ENCODE peak calls at places on chromosomes 13 and 19, in seven cellular contexts. K is stomach, Y is H1, M is K562, Q is transverse colon, H is sigmoid colon, C is esophagus muscularis mucosa. S is an unnamed sample.

GRCh38 chr13:60584976-60585375 is 188.0 kb downstream of the TDRD3 start:
- DNase-seq in K (no peak), Y (no peak), M (no peak), Q (no peak), H (no peak), C (no peak), S (no peak)

GRCh38 chr13:48006396-48006795 is 5.3 kb upstream of the SUCLA2 start:
- DNase-seq in K (no peak), Y (no peak), M (no peak), Q (no peak), H (no peak), C (no peak), S (no peak)

GRCh38 chr13:65638572-65639168 is 1591.5 kb downstream of the PCDH9 start:
- DNase-seq in K (no peak), Y (no peak), M (peak), Q (no peak), H (no peak), C (no peak), S (no peak)

GRCh38 chr19:39934584-39935233 is at the start of gene FCGBP:
- DNase-seq in K (peak), Y (no peak), M (no peak), Q (peak), H (peak), C (no peak), S (no peak)

GRCh38 chr13:30466841-30467252 is 1.1 kb upstream of the HMGB1 start:
- DNase-seq in K (no peak), Y (no peak), M (no peak), Q (no peak), H (no peak), C (no peak), S (no peak)

GRCh38 chr13:44142911-44143665 is 230.5 kb upstream of the SERP2 start:
- DNase-seq in K (no peak), Y (no peak), M (peak), Q (no peak), H (no peak), C (no peak), S (no peak)

GRCh38 chr13:85853161-85853894 is 54.1 kb upstream of the SLITRK6 start:
- DNase-seq in K (no peak), Y (no peak), M (no peak), Q (no peak), H (peak), C (no peak), S (no peak)

GRCh38 chr19:48991011-48991609 is 2.0 kb downstream of the GYS1 start:
- DNase-seq in K (no peak), Y (no peak), M (no peak), Q (no peak), H (peak), C (no peak), S (no peak)

GRCh38 chr13:67351915-67352314 is 121.8 kb upstream of the PCDH9 start:
- DNase-seq in K (no peak), Y (no peak), M (no peak), Q (no peak), H (no peak), C (no peak), S (no peak)

GRCh38 chr13:39970177-39970846 is 314.9 kb downstream of the COG6 start:
- DNase-seq in K (no peak), Y (no peak), M (no peak), Q (no peak), H (no peak), C (no peak), S (no peak)

GRCh38 chr13:70108276-70108845 is at the start of gene KLHL1:
- DNase-seq in K (no peak), Y (no peak), M (no peak), Q (no peak), H (no peak), C (no peak), S (no peak)

GRCh38 chr13:61954092-61954491 is 538.4 kb upstream of the PCDH20 start:
- DNase-seq in K (no peak), Y (no peak), M (no peak), Q (no peak), H (no peak), C (no peak), S (no peak)

GRCh38 chr19:47142779-47143178 is 12.1 kb downstream of the SAE1 start:
- DNase-seq in K (no peak), Y (no peak), M (no peak), Q (no peak), H (no peak), C (no peak), S (no peak)

GRCh38 chr13:83884141-83884540 is 1.9 kb upstream of the SLITRK1 start:
- DNase-seq in K (no peak), Y (no peak), M (no peak), Q (no peak), H (no peak), C (no peak), S (no peak)

GRCh38 chr19:10761443-10762242 is 43.8 kb downstream of the DNM2 start:
- DNase-seq in K (peak), Y (no peak), M (no peak), Q (peak), H (no peak), C (no peak), S (no peak)

GRCh38 chr13:99124046-99124400 is 76.6 kb upstream of the UBAC2 start:
- DNase-seq in K (no peak), Y (no peak), M (no peak), Q (no peak), H (no peak), C (no peak), S (no peak)

GRCh38 chr13:40194204-40194806 is 472.1 kb downstream of the FOXO1 start:
- DNase-seq in K (no peak), Y (no peak), M (no peak), Q (no peak), H (no peak), C (no peak), S (no peak)

GRCh38 chr13:99640260-99640659 is 139.0 kb downstream of the TM9SF2 start:
- DNase-seq in K (no peak), Y (no peak), M (no peak), Q (no peak), H (no peak), C (no peak), S (no peak)

GRCh38 chr19:44228318-44228717 is 16.0 kb downstream of the ZNF227 start:
- DNase-seq in K (no peak), Y (no peak), M (no peak), Q (no peak), H (no peak), C (no peak), S (no peak)

GRCh38 chr13:110446570-110446880 is 115.0 kb downstream of the RAB20 start:
- DNase-seq in K (no peak), Y (no peak), M (no peak), Q (no peak), H (no peak), C (no peak), S (no peak)

GRCh38 chr19:35853038-35853756 is 893 bp upstream of the NPHS1 start:
- DNase-seq in K (no peak), Y (no peak), M (no peak), Q (no peak), H (no peak), C (no peak), S (no peak)

GRCh38 chr19:19615086-19615485 is 3.4 kb downstream of the PBX4 start:
- DNase-seq in K (no peak), Y (no peak), M (no peak), Q (no peak), H (no peak), C (no peak), S (no peak)

GRCh38 chr19:39470724-39471339 is 9.8 kb upstream of the TIMM50 start:
- DNase-seq in K (no peak), Y (no peak), M (no peak), Q (no peak), H (no peak), C (no peak), S (no peak)

GRCh38 chr19:48501446-48501960 is 10.1 kb downstream of the LMTK3 start:
- DNase-seq in K (peak), Y (peak), M (peak), Q (peak), H (no peak), C (no peak), S (no peak)

GRCh38 chr13:71118779-71119364 is 748.1 kb downstream of the DACH1 start:
- DNase-seq in K (no peak), Y (no peak), M (no peak), Q (no peak), H (no peak), C (no peak), S (no peak)

GRCh38 chr19:45352471-45352870 is 11.9 kb downstream of the KLC3 start:
- DNase-seq in K (no peak), Y (no peak), M (no peak), Q (no peak), H (no peak), C (no peak), S (no peak)

GRCh38 chr19:30870861-30871260 is 478.4 kb downstream of the TSHZ3 start:
- DNase-seq in K (no peak), Y (no peak), M (no peak), Q (no peak), H (no peak), C (no peak), S (no peak)

GRCh38 chr13:110549795-110550160 is 11.7 kb downstream of the RAB20 start:
- DNase-seq in K (no peak), Y (no peak), M (no peak), Q (no peak), H (no peak), C (no peak), S (no peak)

GRCh38 chr13:42337808-42338600 is 66.1 kb downstream of the AKAP11 start:
- DNase-seq in K (no peak), Y (no peak), M (no peak), Q (no peak), H (no peak), C (no peak), S (no peak)

GRCh38 chr13:97018029-97018819 is 23.9 kb upstream of the OXGR1 start:
- DNase-seq in K (no peak), Y (no peak), M (peak), Q (peak), H (no peak), C (no peak), S (no peak)

GRCh38 chr19:23415561-23416191 is 20.4 kb upstream of the ZNF91 start:
- DNase-seq in K (no peak), Y (peak), M (no peak), Q (peak), H (no peak), C (no peak), S (no peak)

GRCh38 chr19:40266912-40267600 is 18.1 kb downstream of the AKT2 start:
- DNase-seq in K (no peak), Y (no peak), M (no peak), Q (no peak), H (no peak), C (no peak), S (no peak)

GRCh38 chr13:112525306-112525945 is 62.5 kb downstream of the TUBGCP3 start:
- DNase-seq in K (no peak), Y (no peak), M (no peak), Q (no peak), H (no peak), C (no peak), S (no peak)

GRCh38 chr19:9061879-9062278 is 25.0 kb upstream of the OR1M1 start:
- DNase-seq in K (no peak), Y (no peak), M (no peak), Q (no peak), H (no peak), C (no peak), S (no peak)

GRCh38 chr19:10419200-10419645 is 1.1 kb upstream of the PDE4A start:
- DNase-seq in K (no peak), Y (no peak), M (peak), Q (no peak), H (no peak), C (no peak), S (no peak)

GRCh38 chr13:44364601-44365000 is 9.0 kb upstream of the SERP2 start:
- DNase-seq in K (no peak), Y (no peak), M (no peak), Q (no peak), H (no peak), C (no peak), S (no peak)

GRCh38 chr19:39426170-39426569 is 9.6 kb downstream of the RPS16 start:
- DNase-seq in K (no peak), Y (no peak), M (no peak), Q (no peak), H (no peak), C (no peak), S (no peak)

GRCh38 chr19:34259367-34259865 is 5.1 kb downstream of the GARRE1 start:
- DNase-seq in K (no peak), Y (no peak), M (no peak), Q (no peak), H (no peak), C (no peak), S (no peak)

GRCh38 chr13:50214514-50214913 is 199.3 kb downstream of the KCNRG start:
- DNase-seq in K (no peak), Y (no peak), M (no peak), Q (no peak), H (no peak), C (no peak), S (no peak)
- TF ChIP-seq POLR2AphosphoS5 in K (no peak), Y (no peak), M (no peak), Q (no peak), H (no peak), C (no peak), S (no peak)

GRCh38 chr13:23801141-23801540 is 88.1 kb downstream of the MIPEP start:
- DNase-seq in K (no peak), Y (no peak), M (no peak), Q (no peak), H (no peak), C (no peak), S (no peak)

GRCh38 chr13:23804166-23804565 is 85.0 kb downstream of the MIPEP start:
- DNase-seq in K (no peak), Y (no peak), M (no peak), Q (no peak), H (no peak), C (no peak), S (no peak)

GRCh38 chr13:23797276-23797903 is 91.8 kb downstream of the MIPEP start:
- DNase-seq in K (no peak), Y (no peak), M (no peak), Q (no peak), H (no peak), C (no peak), S (no peak)

GRCh38 chr13:23796546-23796945 is 92.7 kb downstream of the MIPEP start:
- DNase-seq in K (no peak), Y (no peak), M (no peak), Q (no peak), H (no peak), C (no peak), S (no peak)

GRCh38 chr13:23799945-23800344 is 89.3 kb downstream of the MIPEP start:
- DNase-seq in K (no peak), Y (no peak), M (no peak), Q (no peak), H (no peak), C (no peak), S (no peak)
- TF ChIP-seq EP300 in K (no peak), Y (no peak), M (no peak), Q (no peak), H (no peak), C (no peak), S (no peak)

GRCh38 chr19:50204811-50205675 is 1.6 kb downstream of the MYH14 start:
- DNase-seq in K (peak), Y (peak), M (peak), Q (peak), H (no peak), C (no peak), S (no peak)

GRCh38 chr19:50202962-50203280 is 501 bp upstream of the MYH14 start:
- DNase-seq in K (no peak), Y (no peak), M (no peak), Q (no peak), H (no peak), C (no peak), S (no peak)

GRCh38 chr19:50204081-50204428 is 633 bp downstream of the MYH14 start:
- DNase-seq in K (no peak), Y (no peak), M (no peak), Q (no peak), H (no peak), C (no peak), S (no peak)

GRCh38 chr19:50202399-50202798 is 1.0 kb upstream of the MYH14 start:
- DNase-seq in K (no peak), Y (no peak), M (no peak), Q (no peak), H (no peak), C (no peak), S (no peak)

GRCh38 chr19:50203281-50204080 is at the start of gene MYH14:
- DNase-seq in K (peak), Y (peak), M (peak), Q (peak), H (peak), C (peak), S (no peak)
- TF ChIP-seq POLR2AphosphoS5 in K (peak), Y (no peak), M (no peak), Q (peak), H (no peak), C (peak), S (no peak)

DNA sequence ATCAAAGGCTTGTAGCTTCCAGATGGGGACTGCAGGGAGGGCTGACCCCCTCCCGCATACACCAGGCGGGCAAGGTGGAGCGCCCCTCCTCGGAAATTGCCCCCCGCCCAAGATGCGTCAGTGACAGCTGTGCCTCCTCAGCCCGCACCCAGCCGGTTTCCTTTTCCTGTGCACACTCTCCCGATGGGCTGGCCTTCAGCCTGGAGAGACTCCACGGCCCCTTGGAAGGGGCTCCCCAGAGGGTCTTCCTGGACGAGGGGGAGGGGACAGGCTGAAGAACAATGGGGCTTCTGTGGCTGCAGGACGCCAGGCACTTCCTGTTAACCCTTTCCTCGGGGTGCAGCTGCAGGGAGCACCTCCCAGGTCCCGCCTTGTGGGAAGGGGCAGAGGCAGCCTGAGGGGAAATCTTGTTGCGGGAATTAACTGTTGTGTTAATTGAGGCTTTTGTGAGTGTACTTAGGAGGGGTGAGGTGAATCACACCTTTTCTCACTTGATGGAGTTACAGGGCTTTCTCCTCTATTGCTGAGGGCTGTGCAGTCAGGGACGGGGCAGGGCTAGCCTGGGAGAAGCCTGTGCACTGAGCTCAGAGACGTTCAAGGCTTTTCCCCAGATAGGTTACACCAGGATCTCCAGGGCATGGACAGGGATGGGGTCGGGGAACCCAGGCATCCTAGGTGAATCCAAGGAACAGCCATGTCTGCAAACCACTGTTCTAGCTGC is 14.3 kb downstream of the IER2 start:
- DNase-seq in K (peak), Y (peak), M (peak), Q (peak), H (peak), C (no peak), S (no peak)
- TF ChIP-seq EP300 in K (no peak), Y (peak), M (no peak), Q (peak), H (no peak), C (peak), S (no peak)

GRCh38 chr19:14395710-14396338 is 14.6 kb downstream of the ADGRE5 start:
- DNase-seq in K (no peak), Y (no peak), M (peak), Q (no peak), H (no peak), C (no peak), S (no peak)
- TF ChIP-seq POLR2AphosphoS5 in K (no peak), Y (no peak), M (no peak), Q (no peak), H (no peak), C (no peak), S (no peak)

GRCh38 chr19:5131031-5131865 is 162.3 kb downstream of the KDM4B start:
- DNase-seq in K (no peak), Y (no peak), M (peak), Q (peak), H (no peak), C (no peak), S (no peak)

GRCh38 chr19:5128932-5129389 is 160.0 kb downstream of the KDM4B start:
- DNase-seq in K (peak), Y (no peak), M (no peak), Q (no peak), H (no peak), C (no peak), S (no peak)

GRCh38 chr19:5131866-5132561 is 163.1 kb downstream of the KDM4B start:
- DNase-seq in K (no peak), Y (no peak), M (no peak), Q (no peak), H (no peak), C (no peak), S (no peak)

GRCh38 chr19:5129691-5130090 is 160.8 kb downstream of the KDM4B start:
- DNase-seq in K (no peak), Y (no peak), M (no peak), Q (no peak), H (no peak), C (no peak), S (no peak)

DNA sequence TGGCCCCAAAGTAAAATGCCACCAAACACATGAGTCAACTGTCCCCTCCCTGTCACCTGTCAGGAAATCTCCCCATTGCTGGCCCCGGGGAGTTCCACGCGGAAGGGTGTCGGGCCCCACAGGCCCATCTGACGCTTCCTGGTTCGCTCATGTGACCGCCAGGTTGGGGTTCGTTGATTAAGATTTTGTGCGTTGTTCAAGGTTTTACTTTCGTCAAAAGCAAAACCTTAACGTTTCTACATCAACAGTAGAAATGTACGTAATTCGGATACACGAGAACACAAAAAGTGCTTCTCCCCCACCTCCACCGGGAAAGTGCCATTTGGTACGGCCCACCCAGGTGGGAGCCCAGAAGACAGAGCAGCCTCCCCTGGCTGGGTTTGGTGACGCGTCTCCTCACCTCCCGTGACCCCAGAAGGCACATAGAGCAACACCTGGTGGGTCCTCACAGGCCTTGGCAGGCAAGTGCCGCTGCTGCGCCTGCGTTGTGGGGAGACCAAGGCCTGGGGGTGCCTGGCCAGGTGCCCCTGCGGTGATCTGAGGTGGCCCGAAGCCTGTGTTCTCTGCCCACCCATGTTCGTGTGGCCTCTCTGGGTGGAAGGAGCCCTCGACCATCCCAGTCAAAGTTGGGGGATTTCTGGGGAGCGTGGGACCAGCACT is 161.6 kb downstream of the KDM4B start:
- DNase-seq in K (no peak), Y (no peak), M (no peak), Q (peak), H (no peak), C (no peak), S (no peak)
- TF ChIP-seq EP300 in K (no peak), Y (no peak), M (no peak), Q (no peak), H (no peak), C (no peak), S (no peak)

S was measured in suprapubic skin.